ENCODE peak calls at places on chromosomes 2 and 18, in ten cellular contexts. J is effector memory CD4-positive, alpha-beta T cell; X is neural progenitor cell; H is A673; U is CD8-positive, alpha-beta T cell; W is stomach; N is spleen; Q is body of pancreas; M is heart right ventricle; A is uterus. L is an unnamed sample. For H3K9me3, the result is how much of the 10 kb centered on the place peaks cover.

GRCh38 chr2:182642328-182642727 is 73.7 kb upstream of the DNAJC10 start:
- DNase-seq in X (peak), Q (peak), A (peak), H (peak), U (no peak), J (no peak), N (peak), M (peak), W (peak), L (peak)

GRCh38 chr18:63850010-63850409 is 37.5 kb upstream of the SERPINB2 start:
- DNase-seq in M (no peak), Q (no peak), U (no peak), J (no peak), W (no peak), H (peak), X (peak), N (no peak), A (no peak), L (no peak)

GRCh38 chr2:85145116-85145820 is 12.1 kb downstream of the TCF7L1 start:
- DNase-seq in N (no peak), X (no peak), H (no peak), M (no peak), J (no peak), Q (no peak), W (no peak), A (no peak), U (no peak), L (peak)

GRCh38 chr18:41687138-41687537 is 267.9 kb upstream of the PIK3C3 start:
- DNase-seq in U (no peak), X (no peak), W (no peak), N (no peak), A (no peak), H (no peak), M (no peak), Q (no peak), J (no peak), L (no peak)

GRCh38 chr2:200604571-200605255 is 18.9 kb downstream of the AOX1 start:
- DNase-seq in U (no peak), H (no peak), J (no peak), Q (no peak), X (no peak), A (no peak), N (no peak), W (no peak), M (no peak), L (no peak)

GRCh38 chr18:42635378-42636048 is 480.0 kb downstream of the RIT2 start:
- DNase-seq in N (no peak), U (no peak), A (no peak), M (no peak), W (no peak), H (peak), J (no peak), Q (no peak), X (peak), L (peak)

GRCh38 chr2:156909983-156910382 is 347.5 kb upstream of the GALNT5 start:
- DNase-seq in A (no peak), N (no peak), M (no peak), X (no peak), H (no peak), W (no peak), Q (no peak), J (no peak), U (no peak), L (no peak)

GRCh38 chr2:15672961-15673918 is 81.6 kb downstream of the DDX1 start:
- DNase-seq in M (no peak), A (no peak), W (no peak), J (no peak), U (no peak), X (no peak), Q (no peak), H (no peak), N (no peak), L (no peak)

GRCh38 chr2:246489-247145 is 17.2 kb downstream of the SH3YL1 start:
- DNase-seq in X (peak), N (no peak), J (peak), W (no peak), M (no peak), Q (peak), U (no peak), H (peak), A (no peak), L (peak)

GRCh38 chr2:134336352-134336751 is 82.5 kb downstream of the MGAT5 start:
- DNase-seq in Q (no peak), W (no peak), H (no peak), N (no peak), M (no peak), A (no peak), U (no peak), X (no peak), J (no peak), L (no peak)

GRCh38 chr2:219634951-219635751 is 7.7 kb downstream of the SLC4A3 start:
- DNase-seq in W (no peak), Q (no peak), H (no peak), M (no peak), X (no peak), U (peak), N (peak), J (no peak), A (no peak), L (no peak)

GRCh38 chr2:196244966-196245365 is 73.6 kb upstream of the STK17B start:
- DNase-seq in M (no peak), Q (no peak), H (no peak), A (no peak), W (no peak), J (no peak), X (no peak), U (no peak), N (no peak), L (no peak)

GRCh38 chr2:43266692-43267091 is 40.3 kb upstream of the ZFP36L2 start:
- DNase-seq in Q (peak), A (no peak), H (no peak), J (no peak), U (no peak), N (no peak), M (peak), W (peak), X (no peak), L (no peak)

GRCh38 chr2:215002500-215002899 is 135.9 kb downstream of the ABCA12 start:
- DNase-seq in Q (peak), J (no peak), M (no peak), A (no peak), H (peak), W (no peak), N (no peak), X (peak), U (no peak), L (peak)

GRCh38 chr2:14634885-14635871 is 2.7 kb downstream of the LRATD1 start:
- DNase-seq in U (no peak), H (peak), W (peak), J (no peak), N (peak), M (peak), Q (peak), A (peak), X (peak), L (peak)

GRCh38 chr2:10202136-10202535 is 79.6 kb downstream of the RRM2 start:
- DNase-seq in J (no peak), A (no peak), U (no peak), X (no peak), W (no peak), N (no peak), H (no peak), Q (no peak), M (no peak), L (no peak)

GRCh38 chr2:60172801-60173200 is 380.7 kb downstream of the BCL11A start:
- DNase-seq in X (peak), A (no peak), U (no peak), H (no peak), J (no peak), Q (no peak), M (no peak), W (no peak), N (no peak), L (no peak)

GRCh38 chr2:179186126-179186525 is 78.5 kb downstream of the SESTD1 start:
- DNase-seq in M (no peak), H (no peak), J (no peak), W (no peak), X (no peak), N (no peak), A (no peak), Q (no peak), U (no peak), L (no peak)

GRCh38 chr18:14919666-14920065 is 171.7 kb downstream of the ANKRD30B start:
- DNase-seq in W (peak), Q (peak), J (no peak), M (no peak), N (no peak), H (no peak), X (no peak), A (no peak), U (peak), L (no peak)

GRCh38 chr2:173647681-173648350 is 293.1 kb downstream of the CDCA7 start:
- DNase-seq in W (no peak), H (peak), X (peak), U (no peak), Q (no peak), N (no peak), J (no peak), M (no peak), A (no peak), L (no peak)

GRCh38 chr2:26584191-26584590 is 57.0 kb downstream of the CIB4 start:
- DNase-seq in A (no peak), M (no peak), J (no peak), W (no peak), U (no peak), H (no peak), Q (no peak), X (no peak), N (no peak), L (no peak)

GRCh38 chr18:12911025-12911927 is 27.2 kb upstream of the PTPN2 start:
- DNase-seq in U (peak), Q (peak), N (peak), W (no peak), H (no peak), X (no peak), J (peak), M (peak), A (peak), L (no peak)

GRCh38 chr2:168118733-168119518 is 128.5 kb downstream of the STK39 start:
- DNase-seq in W (no peak), X (peak), A (no peak), N (no peak), H (peak), M (no peak), J (no peak), Q (no peak), U (no peak), L (peak)

GRCh38 chr18:6782861-6783260 is 53.3 kb downstream of the ARHGAP28 start:
- DNase-seq in H (no peak), M (no peak), Q (no peak), W (no peak), X (no peak), U (no peak), J (no peak), N (no peak), A (no peak), L (no peak)
- H3K9me3 ChIP-seq in H (under half), M (under half), Q (under half), W (under half), X (under half), U (under half), J (under half), N (under half), A (under half), L (under half)

DNA sequence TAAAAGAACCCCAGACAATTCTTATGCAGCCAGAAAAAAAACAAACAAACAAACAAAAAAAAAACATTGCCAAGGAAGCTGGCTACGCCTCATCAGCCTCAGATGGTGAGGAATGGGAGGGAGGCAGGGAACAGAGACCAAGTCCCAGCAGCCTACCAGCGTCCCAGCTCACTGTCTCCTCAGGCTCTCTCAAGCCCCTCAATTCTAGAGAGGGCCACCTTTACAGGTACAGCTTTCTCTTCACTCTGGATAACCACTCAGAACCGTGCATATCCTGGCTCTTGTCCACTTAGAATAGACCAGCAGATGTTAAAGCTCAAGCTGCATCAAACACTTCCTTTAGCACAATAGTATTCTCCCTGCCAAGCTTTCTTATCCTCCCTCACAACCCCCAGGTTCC is 263.1 kb upstream of the CHAC2 start:
- DNase-seq in M (no peak), H (no peak), A (no peak), U (no peak), Q (no peak), W (no peak), N (no peak), X (no peak), J (no peak), L (no peak)
- H3K9me3 ChIP-seq in M (under half), H (under half), A (under half), U (under half), Q (under half), W (under half), N (under half), X (under half), J (under half), L (under half)

GRCh38 chr2:20027260-20027677 is 14.8 kb upstream of the MATN3 start:
- DNase-seq in M (no peak), U (no peak), W (no peak), A (no peak), Q (no peak), J (no peak), N (no peak), H (no peak), X (no peak), L (no peak)

GRCh38 chr2:20030224-20030623 is 17.8 kb upstream of the MATN3 start:
- DNase-seq in Q (no peak), X (no peak), A (no peak), M (no peak), W (no peak), N (no peak), U (no peak), H (no peak), J (no peak), L (no peak)

GRCh38 chr2:20027715-20028434 is 15.4 kb upstream of the MATN3 start:
- DNase-seq in M (no peak), W (no peak), U (no peak), N (no peak), J (no peak), H (no peak), A (no peak), X (no peak), Q (no peak), L (no peak)

GRCh38 chr2:20021405-20022009 is 9.0 kb upstream of the MATN3 start:
- DNase-seq in A (no peak), W (no peak), Q (no peak), H (no peak), J (no peak), U (no peak), M (no peak), X (no peak), N (no peak), L (no peak)

GRCh38 chr2:20025065-20025786 is 12.8 kb upstream of the MATN3 start:
- DNase-seq in M (no peak), Q (no peak), J (no peak), A (no peak), H (peak), N (no peak), U (no peak), X (no peak), W (no peak), L (no peak)
- H3K9me3 ChIP-seq in M (under half), Q (under half), J (under half), A (under half), H (under half), N (under half), U (under half), X (under half), W (under half), L (under half)

GRCh38 chr18:78734614-78734945 is 245.0 kb upstream of the SALL3 start:
- DNase-seq in W (no peak), N (peak), J (no peak), M (no peak), U (no peak), A (no peak), H (no peak), X (no peak), Q (no peak), L (no peak)
- H3K9me3 ChIP-seq in W (under half), N (under half), J (under half), M (under half), U (under half), A (under half), H (under half), X (under half), Q (under half), L (under half)

DNA sequence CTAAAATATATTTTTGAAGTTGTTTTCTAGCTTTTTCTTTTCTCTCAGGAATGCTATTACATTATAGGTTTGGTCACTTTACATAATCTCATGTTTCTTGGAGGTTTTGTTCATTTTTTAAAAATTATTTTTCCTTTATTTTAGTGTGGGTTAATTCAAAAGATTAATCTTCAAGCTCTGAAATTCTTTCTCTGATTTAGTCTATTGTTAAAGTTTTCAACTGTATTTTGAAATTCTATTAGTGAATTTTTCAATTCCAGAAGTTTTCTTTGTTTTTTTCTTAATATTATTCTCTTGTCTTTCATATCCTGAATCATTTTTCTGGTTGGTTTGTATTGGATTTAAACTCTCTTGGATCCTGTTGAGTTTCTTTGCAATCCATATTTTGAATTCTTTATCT is 80.4 kb downstream of the MSTN start:
- DNase-seq in N (no peak), J (no peak), U (no peak), M (no peak), H (no peak), A (no peak), W (no peak), X (no peak), Q (no peak), L (no peak)
- H3K9me3 ChIP-seq in N (under half), J (under half), U (under half), M (half or more), H (under half), A (under half), W (under half), X (under half), Q (under half), L (under half)

DNA sequence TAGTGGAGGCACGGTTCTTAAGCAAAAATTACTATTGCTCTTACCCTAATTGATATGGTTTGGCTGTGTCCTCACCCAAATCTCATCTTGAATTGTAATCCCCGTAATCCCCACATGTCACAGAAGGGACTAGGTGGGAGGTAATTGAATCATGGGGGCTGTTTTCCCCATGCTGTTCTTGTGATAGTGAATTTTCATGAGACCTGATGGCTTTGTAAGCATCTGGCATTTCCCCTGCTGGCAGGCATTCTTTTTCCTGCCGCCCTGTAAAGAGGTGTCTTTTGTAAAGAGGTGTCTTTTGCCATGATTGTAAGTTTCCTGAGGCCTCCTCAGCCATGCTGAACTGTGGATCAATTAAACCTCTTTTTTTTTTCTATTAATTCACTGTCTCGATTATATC is 1691.8 kb upstream of the SLC39A10 start:
- DNase-seq in J (no peak), W (no peak), M (no peak), X (peak), A (no peak), U (no peak), Q (no peak), H (no peak), N (no peak), L (no peak)
- H3K9me3 ChIP-seq in J (under half), W (under half), M (under half), X (under half), A (under half), U (under half), Q (under half), H (under half), N (under half), L (under half)

GRCh38 chr18:11020867-11021414 is 128.4 kb downstream of the PIEZO2 start:
- DNase-seq in X (no peak), W (no peak), J (no peak), N (no peak), M (no peak), H (no peak), U (no peak), Q (no peak), A (no peak), L (no peak)

GRCh38 chr18:11020454-11020853 is 128.9 kb downstream of the PIEZO2 start:
- DNase-seq in A (no peak), H (no peak), X (peak), M (no peak), W (no peak), J (no peak), N (no peak), U (no peak), Q (no peak), L (no peak)

GRCh38 chr18:11025270-11025669 is 124.1 kb downstream of the PIEZO2 start:
- DNase-seq in X (no peak), U (no peak), H (no peak), A (no peak), Q (no peak), J (no peak), W (no peak), N (no peak), M (no peak), L (no peak)

GRCh38 chr18:11019295-11019694 is 130.1 kb downstream of the PIEZO2 start:
- DNase-seq in N (no peak), W (no peak), M (no peak), J (no peak), H (no peak), U (no peak), X (no peak), Q (no peak), A (no peak), L (no peak)

DNA sequence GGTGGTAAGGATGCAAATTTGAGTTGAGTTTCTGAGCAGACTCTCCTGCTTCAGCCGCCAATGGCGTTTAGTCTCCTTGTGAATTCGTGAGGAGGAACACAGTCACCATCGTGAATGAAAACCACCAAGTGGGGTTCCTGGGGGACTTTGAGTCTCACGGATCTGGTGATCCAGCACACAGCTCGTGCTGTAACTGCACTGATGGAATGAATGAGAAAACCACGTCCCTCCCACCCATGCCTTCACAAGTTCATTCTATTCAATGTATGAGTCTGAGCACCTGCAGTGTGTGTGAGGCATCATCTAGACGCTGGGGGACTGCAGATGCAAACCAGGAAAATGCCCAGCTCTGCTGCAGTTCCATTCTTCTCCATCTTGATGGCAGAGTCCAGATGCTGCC is 127.9 kb downstream of the PIEZO2 start:
- DNase-seq in X (no peak), M (no peak), N (no peak), Q (no peak), H (no peak), U (no peak), A (no peak), W (no peak), J (no peak), L (no peak)
- H3K9me3 ChIP-seq in X (under half), M (under half), N (under half), Q (under half), H (under half), U (under half), A (under half), W (under half), J (under half), L (under half)

L was measured in HAP-1.